ENCODE peak calls at places on chromosomes 12 and 14, in four cellular contexts. Q is HT-29; A is activated T-helper 1 cell treated with anti-CD3 and anti-CD28 coated beads, Interleukin-2, amount 50 U/mL, for 16 hours; J is colonic mucosa. U is an unnamed sample.

GRCh38 chr12:132605892-132606291 is 4.5 kb downstream of the LRCOL1 start:
- DNase-seq in A (no peak), Q (no peak), J (no peak), U (no peak)

GRCh38 chr12:93714382-93714781 is 37.2 kb downstream of the CRADD start:
- DNase-seq in Q (no peak), A (no peak), J (no peak), U (peak; percentile 22)

GRCh38 chr12:56614627-56615026 is 15.5 kb downstream of the BAZ2A start:
- DNase-seq in A (no peak), Q (no peak), J (no peak), U (no peak)

GRCh38 chr12:124019115-124019514 is 46.1 kb downstream of the ZNF664 start:
- DNase-seq in A (no peak), Q (no peak), J (no peak), U (no peak)

GRCh38 chr12:22530-23201 is 43.9 kb upstream of the IQSEC3 start:
- DNase-seq in J (no peak), A (no peak), Q (no peak), U (no peak)

GRCh38 chr14:60632777-60633176 is 16.5 kb downstream of the SIX1 start:
- DNase-seq in Q (no peak), J (no peak), A (no peak), U (no peak)

GRCh38 chr14:49961270-49962222 is 68.7 kb downstream of the ARF6 start:
- DNase-seq in Q (peak; percentile 22), A (no peak), J (no peak), U (no peak)

GRCh38 chr14:98925362-98926040 is 346.5 kb downstream of the BCL11B start:
- DNase-seq in Q (no peak), A (no peak), J (no peak), U (no peak)

GRCh38 chr12:46108721-46109120 is 118.3 kb upstream of the SCAF11 start:
- DNase-seq in Q (no peak), A (no peak), J (no peak), U (no peak)

GRCh38 chr12:67742461-67742860 is 93.9 kb downstream of the DYRK2 start:
- DNase-seq in A (no peak), J (no peak), Q (no peak), U (no peak)

GRCh38 chr14:59688224-59689170 is 111.9 kb upstream of the CCDC175 start:
- DNase-seq in A (no peak), Q (peak; percentile 53), J (peak; percentile 57), U (peak; percentile 22)

GRCh38 chr14:97077253-97077653 is 280.1 kb downstream of the VRK1 start:
- DNase-seq in J (peak; percentile 29), A (no peak), Q (no peak), U (no peak)

GRCh38 chr14:72810201-72810600 is 83.7 kb downstream of the DPF3 start:
- DNase-seq in J (no peak), A (no peak), Q (no peak), U (no peak)

GRCh38 chr14:62943202-62943601 is 102.1 kb downstream of the KCNH5 start:
- DNase-seq in Q (no peak), A (no peak), J (no peak), U (no peak)

GRCh38 chr12:162467-163307 is 51.3 kb downstream of the SLC6A12 start:
- DNase-seq in Q (no peak), A (no peak), J (no peak), U (no peak)

GRCh38 chr14:96090441-96091148 is 51.4 kb downstream of the C14orf132 start:
- DNase-seq in J (peak; percentile 57), A (no peak), Q (no peak), U (no peak)

GRCh38 chr12:111437816-111438454 is 32.2 kb downstream of the SH2B3 start:
- DNase-seq in A (no peak), J (peak; percentile 68), Q (no peak), U (no peak)

GRCh38 chr14:53384073-53384472 is 230.9 kb upstream of the DDHD1 start:
- DNase-seq in Q (no peak), J (no peak), A (no peak), U (no peak)

GRCh38 chr12:52121848-52122838 is 42.6 kb downstream of the SMIM41 start:
- DNase-seq in A (peak; percentile 39), J (peak; percentile 67), Q (peak; percentile 69), U (no peak)

GRCh38 chr14:75604979-75605825 is 26.8 kb downstream of the FLVCR2 start:
- DNase-seq in A (no peak), J (no peak), Q (peak; percentile 58), U (no peak)

GRCh38 chr12:54311091-54311490 is 10.3 kb upstream of the NFE2 start:
- DNase-seq in Q (no peak), J (no peak), A (no peak), U (no peak)

GRCh38 chr12:87274594-87275245 is 754.5 kb downstream of the C12orf50 start:
- DNase-seq in A (no peak), J (no peak), Q (peak; percentile 49), U (no peak)

GRCh38 chr12:95634622-95635621 is 83.6 kb upstream of the USP44 start:
- DNase-seq in A (no peak), Q (peak; percentile 87), J (peak; percentile 84), U (no peak)

GRCh38 chr14:54364555-54365415 is 32.0 kb upstream of the CDKN3 start:
- DNase-seq in A (no peak), Q (no peak), J (no peak), U (no peak)

GRCh38 chr12:54592316-54592715 is 3.9 kb upstream of the PPP1R1A start:
- DNase-seq in A (no peak), Q (no peak), J (no peak), U (no peak)

GRCh38 chr12:20367731-20368652 is at the start of gene PDE3A:
- DNase-seq in Q (no peak), A (no peak), J (peak; percentile 83), U (no peak)

GRCh38 chr14:61747342-61747741 is 14.9 kb upstream of the SNAPC1 start:
- DNase-seq in Q (no peak), A (no peak), J (no peak), U (no peak)

GRCh38 chr12:129226005-129226404 is 372.7 kb downstream of the GLT1D1 start:
- DNase-seq in J (no peak), A (no peak), Q (no peak), U (no peak)

GRCh38 chr14:44291516-44291915 is 215.6 kb downstream of the FSCB start:
- DNase-seq in Q (no peak), J (no peak), A (no peak), U (no peak)

GRCh38 chr12:46402451-46402850 is 29.9 kb upstream of the SLC38A2 start:
- DNase-seq in Q (no peak), A (no peak), J (peak; percentile 41), U (no peak)

GRCh38 chr14:23910081-23910875 is 43.3 kb upstream of the DHRS4 start:
- DNase-seq in J (peak; percentile 64), Q (peak; percentile 69), A (no peak), U (peak; percentile 27)

GRCh38 chr12:3152892-3153291 is 75.7 kb downstream of the TSPAN9 start:
- DNase-seq in Q (no peak), J (no peak), A (no peak), U (no peak)

GRCh38 chr14:100250732-100251465 is 12.0 kb downstream of the YY1 start:
- DNase-seq in Q (no peak), A (no peak), J (no peak), U (no peak)

GRCh38 chr14:22995889-22996611 is 13.7 kb upstream of the AJUBA start:
- DNase-seq in Q (no peak), J (no peak), A (no peak), U (no peak)